ENCODE peak calls at places on chromosomes 7 and 10, in nine cellular contexts. U is fibroblast of mammary gland, X is AG09309, N is upper lobe of left lung, V is HFFc6, Z is mammary epithelial cell, Q is neural progenitor cell, O is SK-N-SH, F is foreskin fibroblast. Y is an unnamed sample.

GRCh38 chr10:133141144-133141962 is 18.7 kb upstream of the KNDC1 start:
- DNase-seq in U (no peak), F (no peak), O (no peak), V (no peak), Q (no peak), Z (no peak), N (no peak), X (no peak), Y (no peak)

GRCh38 chr10:34565934-34566333 is 249.2 kb downstream of the PARD3 start:
- DNase-seq in Z (no peak), U (peak), F (peak), O (no peak), X (no peak), Q (peak), N (no peak), V (peak), Y (no peak)

GRCh38 chr10:54496852-54497251 is 304.2 kb downstream of the PCDH15 start:
- DNase-seq in U (no peak), X (no peak), Z (no peak), N (no peak), O (no peak), F (no peak), V (no peak), Q (peak), Y (no peak)

GRCh38 chr10:108544500-108545120 is 1378.7 kb downstream of the XPNPEP1 start:
- DNase-seq in N (peak), O (peak), Z (peak), V (peak), F (peak), U (peak), X (no peak), Q (peak), Y (no peak)

GRCh38 chr10:97888641-97889262 is 39.1 kb downstream of the GOLGA7B start:
- DNase-seq in F (peak), N (peak), Q (peak), X (peak), Z (peak), U (peak), O (peak), V (peak), Y (no peak)

GRCh38 chr10:102237711-102238252 is 3.5 kb downstream of the PITX3 start:
- DNase-seq in X (no peak), Q (no peak), O (peak), V (no peak), Z (no peak), F (no peak), U (no peak), N (no peak), Y (no peak)

GRCh38 chr7:24255139-24255538 is 28.9 kb upstream of the NPY start:
- DNase-seq in O (no peak), U (no peak), V (no peak), Q (no peak), F (no peak), N (no peak), Z (no peak), X (no peak), Y (no peak)

GRCh38 chr7:50727072-50727471 is 55.6 kb downstream of the GRB10 start:
- DNase-seq in N (no peak), U (peak), V (no peak), X (no peak), O (no peak), Z (no peak), Q (no peak), F (no peak), Y (no peak)

GRCh38 chr10:62980697-62981495 is 152.2 kb upstream of the NRBF2 start:
- DNase-seq in X (no peak), Q (peak), N (no peak), F (no peak), Z (peak), V (no peak), O (no peak), U (peak), Y (no peak)

GRCh38 chr10:31757374-31757773 is 171.3 kb downstream of the ARHGAP12 start:
- DNase-seq in O (no peak), Z (no peak), Q (no peak), X (no peak), V (no peak), N (no peak), F (peak), U (peak), Y (no peak)

GRCh38 chr10:70346155-70346554 is 36.3 kb downstream of the LRRC20 start:
- DNase-seq in Z (no peak), V (no peak), X (no peak), O (no peak), Q (no peak), N (no peak), U (no peak), F (no peak), Y (no peak)

GRCh38 chr7:30411173-30411572 is 67.4 kb downstream of the NOD1 start:
- DNase-seq in V (no peak), U (no peak), Q (no peak), F (no peak), N (no peak), X (no peak), O (no peak), Z (no peak), Y (no peak)

GRCh38 chr10:114486938-114487814 is 82.9 kb upstream of the AFAP1L2 start:
- DNase-seq in U (peak), V (no peak), Z (peak), Q (no peak), X (no peak), F (peak), O (peak), N (no peak), Y (no peak)

GRCh38 chr7:2342492-2342891 is 12.1 kb upstream of the EIF3B start:
- DNase-seq in Q (no peak), F (no peak), N (no peak), Z (no peak), V (no peak), U (no peak), O (no peak), X (no peak), Y (no peak)

GRCh38 chr7:157514306-157514705 is 177.5 kb downstream of the DNAJB6 start:
- DNase-seq in N (no peak), V (no peak), X (no peak), F (no peak), O (no peak), U (no peak), Q (no peak), Z (no peak), Y (no peak)

GRCh38 chr7:120792091-120792860 is 65.7 kb downstream of the TSPAN12 start:
- DNase-seq in U (peak), O (peak), V (peak), Q (peak), Z (peak), N (peak), X (peak), F (peak), Y (peak)

DNA sequence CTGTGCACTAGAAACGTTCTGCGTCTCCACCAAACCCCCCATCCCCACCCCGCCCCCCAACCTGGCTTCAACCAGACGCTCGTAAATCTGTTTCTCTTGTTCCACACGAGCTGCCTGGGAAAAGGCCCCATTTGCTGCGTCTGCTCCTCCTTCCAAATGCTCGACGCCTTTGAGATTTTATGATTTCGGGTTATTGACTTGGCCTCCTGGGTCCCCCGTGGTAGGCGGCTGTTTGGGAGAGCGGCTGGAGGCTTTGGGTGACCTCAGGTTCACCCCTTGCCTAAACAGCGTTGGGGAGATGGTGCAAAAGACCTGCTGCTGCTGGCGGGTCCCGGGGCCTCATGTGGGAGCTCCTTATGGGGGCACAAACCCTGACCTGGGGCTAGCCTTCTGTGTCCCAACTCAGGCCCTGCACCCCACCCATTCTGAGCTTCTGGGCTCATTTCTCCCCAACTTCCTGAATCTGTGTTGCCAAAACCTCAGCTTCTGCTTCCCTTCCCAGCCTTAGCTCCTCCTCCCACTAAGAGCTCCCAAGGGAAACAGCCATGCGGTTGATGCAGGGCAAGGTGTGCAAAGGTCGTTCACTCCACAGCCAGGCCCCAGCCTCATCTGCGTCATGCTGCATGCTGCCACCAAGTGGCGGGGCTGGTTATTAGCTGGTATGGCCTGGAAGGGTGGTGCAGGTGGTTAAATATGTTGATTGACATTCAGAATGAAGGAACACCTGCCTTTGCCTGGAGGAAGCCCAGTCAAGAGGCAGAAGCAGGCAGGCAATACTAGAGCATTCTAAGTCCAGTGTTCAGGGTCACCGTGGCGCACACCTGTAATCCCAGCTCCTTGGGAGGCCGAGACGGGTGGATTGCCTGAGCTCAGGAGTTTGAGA is 49.1 kb upstream of the ELN start:
- DNase-seq in F (peak), U (peak), O (peak), Z (peak), N (peak), V (no peak), Q (peak), X (no peak), Y (no peak)
- TF ChIP-seq CTCF in F (no peak), U (peak), O (peak), Z (peak), N (peak), V (peak), Q (peak), X (peak), Y (no peak)

GRCh38 chr7:117375380-117375779 is 51.9 kb downstream of the ASZ1 start:
- DNase-seq in F (peak), X (no peak), O (no peak), Z (peak), U (peak), Q (no peak), V (no peak), N (no peak), Y (no peak)
- TF ChIP-seq CTCF in F (peak), X (peak), O (peak), Z (peak), U (peak), Q (peak), V (peak), N (no peak), Y (no peak)

DNA sequence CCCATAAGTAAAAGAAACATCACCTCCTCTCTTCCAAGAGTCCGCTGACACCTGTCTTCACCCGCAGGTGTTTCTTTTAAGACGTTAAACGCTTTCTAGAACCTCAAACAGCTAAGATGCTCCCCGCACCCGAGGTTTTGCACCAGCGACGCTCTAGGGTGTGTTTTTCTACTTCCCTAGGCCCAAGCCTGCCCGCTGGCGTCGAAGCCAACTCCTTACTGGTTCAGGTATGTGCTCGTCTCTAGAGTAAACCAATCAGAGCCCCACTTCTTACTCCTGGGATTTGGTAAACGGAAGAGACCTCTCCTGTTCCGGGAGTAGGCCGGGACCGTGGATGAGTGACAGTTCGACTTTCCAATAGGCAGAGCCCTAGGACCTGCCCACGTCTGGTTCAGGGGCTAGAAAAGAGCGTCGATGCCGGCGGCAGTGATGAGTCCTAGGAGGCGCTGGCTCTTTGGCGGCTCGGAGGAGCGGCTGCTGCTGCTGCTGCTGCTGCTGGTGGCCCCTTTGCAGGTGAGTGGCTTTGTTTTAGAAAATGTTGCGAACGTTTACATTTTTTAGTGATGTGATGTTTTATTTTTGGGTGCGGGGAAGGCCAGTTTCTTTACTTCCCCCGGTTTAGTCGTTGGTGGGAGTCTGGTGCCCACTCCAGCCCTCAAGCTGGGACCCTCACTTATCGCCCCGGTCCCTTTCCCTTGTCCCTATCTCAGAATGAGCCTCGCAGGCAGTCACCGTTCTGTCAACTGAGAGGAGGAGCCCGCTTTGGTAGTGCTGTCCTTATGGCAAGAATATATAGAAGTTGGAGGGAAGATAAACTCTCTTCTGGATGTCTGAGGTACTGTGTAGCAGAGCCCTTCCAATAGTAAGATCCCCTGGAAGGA is at the start of gene BPGM:
- DNase-seq in F (peak), X (peak), N (peak), Q (peak), Z (peak), O (peak), V (peak), U (peak), Y (peak)
- TF ChIP-seq CTCF in F (no peak), X (peak), N (no peak), Q (peak), Z (peak), O (peak), V (no peak), U (peak), Y (no peak)

GRCh38 chr7:85341973-85342372 is 155.1 kb upstream of the SEMA3D start:
- DNase-seq in X (no peak), V (no peak), Q (peak), Z (no peak), O (no peak), N (no peak), F (no peak), U (no peak), Y (no peak)

GRCh38 chr7:85341121-85341520 is 154.3 kb upstream of the SEMA3D start:
- DNase-seq in O (no peak), Z (peak), F (no peak), U (no peak), N (no peak), X (no peak), V (no peak), Q (no peak), Y (no peak)

GRCh38 chr7:85343484-85343883 is 156.6 kb upstream of the SEMA3D start:
- DNase-seq in Z (no peak), U (no peak), O (no peak), N (no peak), X (no peak), F (no peak), Q (no peak), V (no peak), Y (no peak)

GRCh38 chr7:85342781-85343180 is 155.9 kb upstream of the SEMA3D start:
- DNase-seq in N (no peak), U (no peak), V (no peak), O (no peak), F (no peak), Z (no peak), X (no peak), Q (no peak), Y (no peak)
- TF ChIP-seq CTCF in N (no peak), U (no peak), V (no peak), O (no peak), F (no peak), Z (no peak), X (no peak), Q (no peak), Y (no peak)

GRCh38 chr7:45402480-45403218 is 171.5 kb upstream of the ADCY1 start:
- DNase-seq in U (peak), N (no peak), X (peak), Z (peak), V (no peak), F (peak), O (no peak), Q (no peak), Y (no peak)

GRCh38 chr7:45410893-45411292 is 163.3 kb upstream of the ADCY1 start:
- DNase-seq in Q (no peak), N (no peak), F (no peak), U (no peak), Z (no peak), X (no peak), O (no peak), V (no peak), Y (no peak)

GRCh38 chr7:45408407-45408737 is 165.8 kb upstream of the ADCY1 start:
- DNase-seq in U (no peak), F (no peak), X (no peak), N (no peak), Q (no peak), Z (no peak), V (no peak), O (no peak), Y (no peak)

GRCh38 chr7:45404622-45405021 is 169.5 kb upstream of the ADCY1 start:
- DNase-seq in V (no peak), X (no peak), Z (no peak), F (no peak), Q (no peak), N (no peak), O (no peak), U (peak), Y (no peak)

DNA sequence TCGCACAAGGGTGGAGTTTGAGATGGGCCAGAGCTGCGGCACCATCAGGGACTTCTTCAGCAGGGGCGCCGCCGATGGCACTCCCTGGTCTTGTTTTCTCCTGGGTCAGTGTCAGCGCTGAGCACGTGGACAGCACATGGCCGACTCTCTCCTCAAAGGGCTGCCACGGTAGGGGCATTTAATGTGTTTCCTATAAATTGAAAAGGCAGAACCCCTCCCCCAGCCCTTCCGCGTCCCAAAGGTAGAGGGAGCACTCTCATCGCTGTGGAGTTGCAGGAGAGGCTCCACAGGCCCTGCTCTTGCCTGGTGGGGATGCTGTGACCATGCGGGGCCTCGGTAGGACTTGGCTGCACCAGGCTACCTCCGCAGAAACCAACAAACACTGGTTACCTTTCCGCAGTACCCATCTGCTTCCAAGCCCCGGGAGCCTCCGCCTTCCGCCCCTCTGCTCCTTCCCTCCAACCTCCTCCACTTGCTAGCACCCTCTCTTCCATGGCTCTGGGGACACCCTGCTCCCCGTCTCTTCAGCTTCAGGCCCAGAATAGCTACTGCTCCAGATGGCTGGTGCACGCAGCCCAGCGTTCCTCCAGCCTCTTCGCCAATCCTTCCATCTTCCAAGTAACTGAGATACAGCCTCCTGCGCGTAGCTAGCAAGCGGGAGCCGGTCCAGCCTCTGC is 166.3 kb upstream of the ADCY1 start:
- DNase-seq in X (no peak), F (no peak), U (no peak), V (no peak), N (no peak), Z (no peak), O (no peak), Q (peak), Y (no peak)
- TF ChIP-seq CTCF in X (no peak), F (no peak), U (peak), V (no peak), N (no peak), Z (peak), O (no peak), Q (peak), Y (no peak)

Y was measured in mesothelial cell of epicardium.